ENCODE peak calls at places on chromosomes 1 and 21, in seven cellular contexts. N, R, W, B, I, O and L are unnamed samples.

GRCh38 chr1:17250601-17251000 is 1.7 kb downstream of the PADI3 start:
- DNase-seq in N (no peak), R (no peak), W (no peak), B (no peak), I (no peak), O (no peak), L (no peak)

GRCh38 chr1:204408074-204408507 is 3.5 kb downstream of the PPP1R15B start:
- DNase-seq in N (no peak), R (peak; percentile 33), W (no peak), B (peak; percentile 74), I (peak; percentile 78), O (no peak), L (peak; percentile 41)

GRCh38 chr1:43074709-43075108 is 97.4 kb downstream of the EBNA1BP2 start:
- DNase-seq in N (no peak), R (no peak), W (no peak), B (no peak), I (no peak), O (no peak), L (no peak)

GRCh38 chr1:230274254-230274653 is 151.9 kb downstream of the PGBD5 start:
- DNase-seq in N (no peak), R (no peak), W (no peak), B (no peak), I (no peak), O (no peak), L (no peak)

GRCh38 chr1:48190893-48191292 is 31.6 kb upstream of the SLC5A9 start:
- DNase-seq in N (no peak), R (no peak), W (no peak), B (no peak), I (no peak), O (no peak), L (no peak)

GRCh38 chr1:229129306-229130027 is 141.4 kb upstream of the RAB4A start:
- DNase-seq in N (no peak), R (no peak), W (no peak), B (no peak), I (no peak), O (no peak), L (no peak)

GRCh38 chr1:25541889-25542658 is 1.3 kb upstream of the LDLRAP1 start:
- DNase-seq in N (no peak), R (no peak), W (no peak), B (no peak), I (no peak), O (no peak), L (no peak)

GRCh38 chr1:210653771-210654170 is 325.1 kb downstream of the HHAT start:
- DNase-seq in N (peak; percentile 7), R (no peak), W (no peak), B (peak; percentile 28), I (no peak), O (peak; percentile 13), L (no peak)

GRCh38 chr21:42520628-42521253 is 7.1 kb downstream of the SLC37A1 start:
- DNase-seq in N (no peak), R (peak; percentile 62), W (no peak), B (no peak), I (peak; percentile 65), O (no peak), L (peak; percentile 65)

GRCh38 chr1:26541816-26542711 is 12.5 kb downstream of the RPS6KA1 start:
- DNase-seq in N (no peak), R (peak; percentile 73), W (peak; percentile 47), B (peak; percentile 78), I (peak; percentile 92), O (peak; percentile 88), L (no peak)

GRCh38 chr1:113935970-113936369 is 6.8 kb downstream of the HIPK1 start:
- DNase-seq in N (no peak), R (no peak), W (no peak), B (no peak), I (no peak), O (no peak), L (no peak)

GRCh38 chr1:32892368-32893197 is 6.3 kb downstream of the HPCA start:
- DNase-seq in N (no peak), R (peak; percentile 92), W (no peak), B (no peak), I (peak; percentile 78), O (no peak), L (peak; percentile 93)

GRCh38 chr1:211697356-211697755 is 21.9 kb upstream of the NEK2 start:
- DNase-seq in N (no peak), R (no peak), W (no peak), B (no peak), I (no peak), O (peak; percentile 79), L (no peak)
- TF ChIP-seq RAD21 in N (no peak), R (no peak), W (no peak), B (no peak), I (no peak), O (no peak), L (no peak)

GRCh38 chr1:156516821-156517220 is 16.2 kb upstream of the MEF2D start:
- DNase-seq in N (no peak), R (no peak), W (no peak), B (no peak), I (peak; percentile 64), O (no peak), L (no peak)

GRCh38 chr1:156510709-156511108 is 10.1 kb upstream of the MEF2D start:
- DNase-seq in N (no peak), R (no peak), W (no peak), B (peak; percentile 85), I (no peak), O (no peak), L (no peak)

GRCh38 chr1:156515956-156516355 is 15.4 kb upstream of the MEF2D start:
- DNase-seq in N (no peak), R (no peak), W (no peak), B (no peak), I (no peak), O (no peak), L (no peak)

GRCh38 chr1:156511656-156512055 is 11.1 kb upstream of the MEF2D start:
- DNase-seq in N (no peak), R (no peak), W (no peak), B (peak; percentile 69), I (no peak), O (no peak), L (no peak)

GRCh38 chr1:156513189-156513588 is 12.6 kb upstream of the MEF2D start:
- DNase-seq in N (no peak), R (no peak), W (no peak), B (peak; percentile 53), I (no peak), O (no peak), L (no peak)
- H3K9ac ChIP-seq in N (no peak overlapping the region), R (no peak overlapping the region), W (no peak overlapping the region), B (no peak overlapping the region), I (no peak overlapping the region), O (no peak overlapping the region), L (no peak overlapping the region)

DNA sequence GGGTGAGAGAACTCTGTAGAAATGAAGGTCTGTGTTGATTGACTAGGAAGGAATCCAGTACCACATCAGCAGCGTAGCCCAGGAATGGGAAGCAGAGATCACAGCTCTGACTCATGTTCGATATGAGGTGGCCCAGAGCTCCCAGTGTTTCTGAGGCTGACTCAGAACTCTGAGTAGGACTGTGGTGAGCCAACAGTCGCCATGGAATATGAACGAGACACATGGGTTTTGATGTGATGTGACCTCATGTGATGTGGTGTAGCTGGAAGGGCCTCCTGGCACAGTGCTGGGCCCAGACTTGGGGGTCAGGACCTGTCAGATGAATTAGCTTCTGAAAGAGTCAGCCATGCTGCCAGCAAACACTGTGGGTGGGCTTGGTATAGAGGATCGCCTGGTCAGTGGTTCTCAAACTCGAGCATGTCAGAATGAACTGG is 237.0 kb downstream of the MRPL39 start:
- DNase-seq in N (no peak), R (no peak), W (no peak), B (peak; percentile 99), I (no peak), O (no peak), L (no peak)
- TF ChIP-seq RAD21 in N (no peak), R (no peak), W (no peak), B (no peak), I (no peak), O (no peak), L (no peak)

GRCh38 chr1:55374801-55375616 is 159.8 kb upstream of the USP24 start:
- DNase-seq in N (no peak), R (no peak), W (no peak), B (no peak), I (no peak), O (no peak), L (no peak)
- H3K9ac ChIP-seq in N (no peak overlapping the region), R (no peak overlapping the region), W (no peak overlapping the region), B (no peak overlapping the region), I (no peak overlapping the region), O (no peak overlapping the region), L (no peak overlapping the region)

GRCh38 chr1:95406279-95406678 is 172.3 kb downstream of the RWDD3 start:
- DNase-seq in N (no peak), R (no peak), W (no peak), B (no peak), I (no peak), O (no peak), L (no peak)

GRCh38 chr1:95409901-95410300 is 175.9 kb downstream of the RWDD3 start:
- DNase-seq in N (no peak), R (no peak), W (no peak), B (no peak), I (no peak), O (no peak), L (no peak)

GRCh38 chr1:95407146-95407863 is 173.3 kb downstream of the RWDD3 start:
- DNase-seq in N (no peak), R (no peak), W (no peak), B (no peak), I (no peak), O (no peak), L (no peak)

GRCh38 chr1:95408506-95409136 is 174.6 kb downstream of the RWDD3 start:
- DNase-seq in N (no peak), R (no peak), W (no peak), B (no peak), I (no peak), O (no peak), L (no peak)

DNA sequence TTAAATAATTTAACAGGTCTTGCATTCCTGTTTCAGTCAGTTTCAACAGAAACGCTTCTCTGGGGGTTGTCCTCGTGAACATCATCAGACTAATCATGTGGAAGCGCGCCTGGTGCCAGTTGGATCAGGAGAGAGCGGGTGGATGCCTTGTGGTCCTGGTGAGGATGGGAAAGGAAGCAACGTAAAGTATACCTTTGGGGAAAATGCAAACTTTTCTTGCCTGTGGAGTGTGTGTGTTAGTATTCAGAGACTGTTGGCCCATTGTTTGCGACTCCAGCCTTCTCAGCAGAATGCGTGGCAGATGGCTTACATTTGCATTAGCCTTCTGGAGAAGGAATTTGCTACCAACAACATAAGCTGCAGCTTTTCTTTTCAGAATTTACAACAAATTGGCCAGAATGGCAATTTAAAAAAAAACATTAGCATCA is 173.9 kb downstream of the RWDD3 start:
- DNase-seq in N (no peak), R (no peak), W (no peak), B (no peak), I (no peak), O (no peak), L (peak; percentile 52)
- TF ChIP-seq RAD21 in N (no peak), R (no peak), W (no peak), B (no peak), I (no peak), O (no peak), L (no peak)